ENCODE peak calls at places on chromosomes 2 and 18, in eight cellular contexts. M is brain microvascular endothelial cell; B is Peyer's patch; E is activated T-cell treated with anti-CD3 and anti-CD28 coated beads, Interleukin-2, amount 50 U/mL, for 1 hour; T is NCI-H226; P is activated CD4-positive, alpha-beta T cell treated with anti-CD3 and anti-CD28 coated beads, Interleukin-2, amount 10 ng/mL, durations not matched to agents 7 days and 5 days; O is activated CD8-positive, alpha-beta memory T cell treated with anti-CD3 and anti-CD28 coated beads for 48 hours; F is endothelial cell of umbilical vein. K is an unnamed sample.

GRCh38 chr2:229673676-229674075 is 40.7 kb downstream of the DNER start:
- DNase-seq in F (no peak), T (no peak), O (no peak), E (no peak), M (no peak), B (no peak), P (no peak), K (no peak)

GRCh38 chr2:234158812-234159211 is 108.3 kb downstream of the SPP2 start:
- DNase-seq in F (no peak), T (no peak), E (no peak), O (no peak), B (no peak), P (no peak), M (no peak), K (no peak)

GRCh38 chr2:46493971-46494250 is 14.5 kb downstream of the TMEM247 start:
- DNase-seq in P (no peak), B (no peak), F (no peak), M (no peak), O (no peak), E (no peak), T (no peak), K (no peak)

GRCh38 chr18:57347784-57348183 is 4.6 kb upstream of the ST8SIA3 start:
- DNase-seq in B (no peak), F (no peak), T (no peak), O (no peak), M (no peak), P (no peak), E (no peak), K (no peak)

GRCh38 chr2:207110310-207110709 is 55.4 kb downstream of the KLF7 start:
- DNase-seq in P (no peak), B (no peak), E (no peak), F (no peak), T (no peak), O (no peak), M (no peak), K (no peak)

GRCh38 chr2:98805412-98806265 is 74.7 kb upstream of the MGAT4A start:
- DNase-seq in T (peak), F (no peak), O (no peak), M (peak), B (no peak), P (no peak), E (no peak), K (no peak)

GRCh38 chr2:13201924-13202323 is 485.2 kb downstream of the TRIB2 start:
- DNase-seq in T (no peak), F (no peak), P (no peak), B (no peak), E (no peak), M (peak), O (no peak), K (no peak)

GRCh38 chr2:28545590-28546195 is 49.8 kb downstream of the PLB1 start:
- DNase-seq in B (peak), E (peak), O (no peak), P (peak), M (no peak), T (no peak), F (no peak), K (no peak)

GRCh38 chr18:78623142-78623541 is 356.5 kb upstream of the SALL3 start:
- DNase-seq in M (no peak), O (no peak), B (no peak), T (no peak), P (no peak), E (no peak), F (no peak), K (no peak)

GRCh38 chr18:36186461-36187137 is 698 bp upstream of the MOCOS start:
- DNase-seq in P (peak), O (no peak), B (peak), E (no peak), T (peak), F (no peak), M (no peak), K (no peak)

GRCh38 chr18:11570073-11570588 is 39.3 kb upstream of the SLC35G4 start:
- DNase-seq in F (no peak), B (no peak), T (no peak), E (no peak), P (no peak), M (no peak), O (no peak), K (no peak)

GRCh38 chr18:62781893-62782292 is 66.6 kb downstream of the PHLPP1 start:
- DNase-seq in O (no peak), F (peak), T (peak), E (no peak), M (peak), P (no peak), B (no peak), K (no peak)

GRCh38 chr2:239725551-239725890 is 299.6 kb downstream of the NDUFA10 start:
- DNase-seq in T (no peak), O (no peak), P (no peak), E (no peak), B (no peak), F (no peak), M (no peak), K (no peak)

GRCh38 chr2:25735835-25736234 is 62.5 kb upstream of the DTNB start:
- DNase-seq in F (no peak), P (no peak), O (no peak), M (no peak), B (no peak), E (no peak), T (no peak), K (no peak)

GRCh38 chr2:128550389-128550788 is 231.7 kb upstream of the HS6ST1 start:
- DNase-seq in B (no peak), E (no peak), M (no peak), P (no peak), T (no peak), O (no peak), F (no peak), K (no peak)

GRCh38 chr2:118197011-118197695 is 108.9 kb downstream of the INSIG2 start:
- DNase-seq in M (peak), E (no peak), O (no peak), T (no peak), P (no peak), B (no peak), F (peak), K (no peak)